ENCODE peak calls at places on chromosomes 7 and 10, in ten cellular contexts. One of them, this sample, is unnamed.

GRCh38 chr10:14244801-14245211 is 85.9 kb downstream of the FRMD4A start:
- DNase-seq in neuronal stem cell: no peak
- DNase-seq in nephron progenitor cell: no peak
- DNase-seq in stimulated activated CD8-positive, alpha-beta memory T cell treated with anti-CD3 and anti-CD28 coated beads, Interleukin-7, amount 100 ng/mL, for 4 hours: no peak
- DNase-seq in progenitor cell of endocrine pancreas: no peak
- DNase-seq in choroid plexus epithelial cell: peak
- DNase-seq in mesothelial cell of epicardium: no peak
- DNase-seq in GM13976: no peak
- DNase-seq in brain microvascular endothelial cell: peak
- DNase-seq in Daoy: peak
- DNase-seq in this sample: no peak

GRCh38 chr10:6083523-6084475 is 5.0 kb upstream of the RBM17 start:
- DNase-seq in GM13976: no peak
- DNase-seq in progenitor cell of endocrine pancreas: no peak
- DNase-seq in neuronal stem cell: no peak
- DNase-seq in stimulated activated CD8-positive, alpha-beta memory T cell treated with anti-CD3 and anti-CD28 coated beads, Interleukin-7, amount 100 ng/mL, for 4 hours: peak
- DNase-seq in mesothelial cell of epicardium: no peak
- DNase-seq in choroid plexus epithelial cell: peak
- DNase-seq in brain microvascular endothelial cell: no peak
- DNase-seq in Daoy: peak
- DNase-seq in nephron progenitor cell: no peak
- DNase-seq in this sample: no peak

GRCh38 chr7:143388491-143389101 is 7.5 kb downstream of the ZYX start:
- DNase-seq in progenitor cell of endocrine pancreas: no peak
- DNase-seq in stimulated activated CD8-positive, alpha-beta memory T cell treated with anti-CD3 and anti-CD28 coated beads, Interleukin-7, amount 100 ng/mL, for 4 hours: no peak
- DNase-seq in neuronal stem cell: no peak
- DNase-seq in choroid plexus epithelial cell: no peak
- DNase-seq in mesothelial cell of epicardium: no peak
- DNase-seq in GM13976: no peak
- DNase-seq in nephron progenitor cell: no peak
- DNase-seq in brain microvascular endothelial cell: no peak
- DNase-seq in Daoy: peak
- DNase-seq in this sample: peak

GRCh38 chr7:155190608-155191536 is 106.8 kb upstream of the INSIG1 start:
- DNase-seq in choroid plexus epithelial cell: peak
- DNase-seq in GM13976: peak
- DNase-seq in brain microvascular endothelial cell: peak
- DNase-seq in progenitor cell of endocrine pancreas: peak
- DNase-seq in nephron progenitor cell: peak
- DNase-seq in neuronal stem cell: peak
- DNase-seq in mesothelial cell of epicardium: peak
- DNase-seq in stimulated activated CD8-positive, alpha-beta memory T cell treated with anti-CD3 and anti-CD28 coated beads, Interleukin-7, amount 100 ng/mL, for 4 hours: peak
- DNase-seq in Daoy: peak
- DNase-seq in this sample: peak

GRCh38 chr7:522071-522937 is 2.7 kb upstream of the PDGFA start:
- DNase-seq in neuronal stem cell: no peak
- DNase-seq in brain microvascular endothelial cell: no peak
- DNase-seq in mesothelial cell of epicardium: no peak
- DNase-seq in nephron progenitor cell: peak
- DNase-seq in progenitor cell of endocrine pancreas: peak
- DNase-seq in choroid plexus epithelial cell: peak
- DNase-seq in Daoy: peak
- DNase-seq in stimulated activated CD8-positive, alpha-beta memory T cell treated with anti-CD3 and anti-CD28 coated beads, Interleukin-7, amount 100 ng/mL, for 4 hours: peak
- DNase-seq in GM13976: peak
- DNase-seq in this sample: peak

GRCh38 chr10:107894521-107894920 is 730.0 kb upstream of the SORCS1 start:
- DNase-seq in GM13976: no peak
- DNase-seq in choroid plexus epithelial cell: no peak
- DNase-seq in Daoy: no peak
- DNase-seq in stimulated activated CD8-positive, alpha-beta memory T cell treated with anti-CD3 and anti-CD28 coated beads, Interleukin-7, amount 100 ng/mL, for 4 hours: no peak
- DNase-seq in brain microvascular endothelial cell: no peak
- DNase-seq in neuronal stem cell: no peak
- DNase-seq in progenitor cell of endocrine pancreas: no peak
- DNase-seq in mesothelial cell of epicardium: no peak
- DNase-seq in nephron progenitor cell: no peak
- DNase-seq in this sample: no peak

GRCh38 chr10:130358981-130359650 is 222.9 kb downstream of the GLRX3 start:
- DNase-seq in stimulated activated CD8-positive, alpha-beta memory T cell treated with anti-CD3 and anti-CD28 coated beads, Interleukin-7, amount 100 ng/mL, for 4 hours: no peak
- DNase-seq in neuronal stem cell: no peak
- DNase-seq in Daoy: peak
- DNase-seq in mesothelial cell of epicardium: no peak
- DNase-seq in progenitor cell of endocrine pancreas: no peak
- DNase-seq in GM13976: no peak
- DNase-seq in nephron progenitor cell: no peak
- DNase-seq in choroid plexus epithelial cell: no peak
- DNase-seq in brain microvascular endothelial cell: no peak
- DNase-seq in this sample: no peak

GRCh38 chr10:68105820-68106219 is 3.5 kb upstream of the MYPN start:
- DNase-seq in neuronal stem cell: no peak
- DNase-seq in brain microvascular endothelial cell: peak
- DNase-seq in choroid plexus epithelial cell: peak
- DNase-seq in mesothelial cell of epicardium: no peak
- DNase-seq in stimulated activated CD8-positive, alpha-beta memory T cell treated with anti-CD3 and anti-CD28 coated beads, Interleukin-7, amount 100 ng/mL, for 4 hours: no peak
- DNase-seq in Daoy: peak
- DNase-seq in GM13976: no peak
- DNase-seq in nephron progenitor cell: no peak
- DNase-seq in progenitor cell of endocrine pancreas: no peak
- DNase-seq in this sample: no peak

GRCh38 chr7:139728203-139728602 is 49.6 kb downstream of the HIPK2 start:
- DNase-seq in neuronal stem cell: no peak
- DNase-seq in stimulated activated CD8-positive, alpha-beta memory T cell treated with anti-CD3 and anti-CD28 coated beads, Interleukin-7, amount 100 ng/mL, for 4 hours: no peak
- DNase-seq in choroid plexus epithelial cell: no peak
- DNase-seq in progenitor cell of endocrine pancreas: no peak
- DNase-seq in Daoy: no peak
- DNase-seq in nephron progenitor cell: no peak
- DNase-seq in GM13976: no peak
- DNase-seq in brain microvascular endothelial cell: no peak
- DNase-seq in mesothelial cell of epicardium: no peak
- DNase-seq in this sample: no peak

GRCh38 chr10:88989423-88989822 is 1.2 kb upstream of the FAS start:
- DNase-seq in stimulated activated CD8-positive, alpha-beta memory T cell treated with anti-CD3 and anti-CD28 coated beads, Interleukin-7, amount 100 ng/mL, for 4 hours: no peak
- DNase-seq in neuronal stem cell: no peak
- DNase-seq in brain microvascular endothelial cell: no peak
- DNase-seq in Daoy: no peak
- DNase-seq in GM13976: no peak
- DNase-seq in nephron progenitor cell: no peak
- DNase-seq in progenitor cell of endocrine pancreas: no peak
- DNase-seq in choroid plexus epithelial cell: no peak
- DNase-seq in mesothelial cell of epicardium: no peak
- DNase-seq in this sample: no peak

GRCh38 chr10:127148933-127149220 is 47.5 kb downstream of the INSYN2A start:
- DNase-seq in progenitor cell of endocrine pancreas: no peak
- DNase-seq in choroid plexus epithelial cell: peak
- DNase-seq in GM13976: no peak
- DNase-seq in neuronal stem cell: no peak
- DNase-seq in mesothelial cell of epicardium: no peak
- DNase-seq in nephron progenitor cell: no peak
- DNase-seq in brain microvascular endothelial cell: peak
- DNase-seq in Daoy: peak
- DNase-seq in stimulated activated CD8-positive, alpha-beta memory T cell treated with anti-CD3 and anti-CD28 coated beads, Interleukin-7, amount 100 ng/mL, for 4 hours: no peak
- DNase-seq in this sample: no peak

GRCh38 chr10:3683560-3683959 is 101.4 kb downstream of the KLF6 start:
- DNase-seq in nephron progenitor cell: no peak
- DNase-seq in Daoy: no peak
- DNase-seq in mesothelial cell of epicardium: no peak
- DNase-seq in stimulated activated CD8-positive, alpha-beta memory T cell treated with anti-CD3 and anti-CD28 coated beads, Interleukin-7, amount 100 ng/mL, for 4 hours: no peak
- DNase-seq in choroid plexus epithelial cell: no peak
- DNase-seq in progenitor cell of endocrine pancreas: no peak
- DNase-seq in GM13976: no peak
- DNase-seq in brain microvascular endothelial cell: no peak
- DNase-seq in neuronal stem cell: no peak
- DNase-seq in this sample: no peak

GRCh38 chr10:99685232-99686041 is 26.1 kb downstream of the ENTPD7 start:
- DNase-seq in nephron progenitor cell: no peak
- DNase-seq in GM13976: peak
- DNase-seq in Daoy: no peak
- DNase-seq in choroid plexus epithelial cell: no peak
- DNase-seq in stimulated activated CD8-positive, alpha-beta memory T cell treated with anti-CD3 and anti-CD28 coated beads, Interleukin-7, amount 100 ng/mL, for 4 hours: no peak
- DNase-seq in progenitor cell of endocrine pancreas: no peak
- DNase-seq in brain microvascular endothelial cell: no peak
- DNase-seq in neuronal stem cell: no peak
- DNase-seq in mesothelial cell of epicardium: no peak
- DNase-seq in this sample: peak

GRCh38 chr10:116880716-116881440 is 31.6 kb downstream of the ENO4 start:
- DNase-seq in mesothelial cell of epicardium: no peak
- DNase-seq in progenitor cell of endocrine pancreas: no peak
- DNase-seq in choroid plexus epithelial cell: no peak
- DNase-seq in neuronal stem cell: no peak
- DNase-seq in brain microvascular endothelial cell: peak
- DNase-seq in GM13976: no peak
- DNase-seq in stimulated activated CD8-positive, alpha-beta memory T cell treated with anti-CD3 and anti-CD28 coated beads, Interleukin-7, amount 100 ng/mL, for 4 hours: no peak
- DNase-seq in nephron progenitor cell: no peak
- DNase-seq in Daoy: peak
- DNase-seq in this sample: no peak

GRCh38 chr10:114309111-114309651 is 70.1 kb downstream of the VWA2 start:
- DNase-seq in mesothelial cell of epicardium: no peak
- DNase-seq in stimulated activated CD8-positive, alpha-beta memory T cell treated with anti-CD3 and anti-CD28 coated beads, Interleukin-7, amount 100 ng/mL, for 4 hours: no peak
- DNase-seq in progenitor cell of endocrine pancreas: no peak
- DNase-seq in Daoy: no peak
- DNase-seq in nephron progenitor cell: no peak
- DNase-seq in choroid plexus epithelial cell: peak
- DNase-seq in brain microvascular endothelial cell: peak
- DNase-seq in GM13976: no peak
- DNase-seq in neuronal stem cell: no peak
- DNase-seq in this sample: no peak

GRCh38 chr10:34474555-34474954 is 340.5 kb downstream of the PARD3 start:
- DNase-seq in stimulated activated CD8-positive, alpha-beta memory T cell treated with anti-CD3 and anti-CD28 coated beads, Interleukin-7, amount 100 ng/mL, for 4 hours: no peak
- DNase-seq in mesothelial cell of epicardium: no peak
- DNase-seq in Daoy: no peak
- DNase-seq in nephron progenitor cell: no peak
- DNase-seq in progenitor cell of endocrine pancreas: no peak
- DNase-seq in neuronal stem cell: no peak
- DNase-seq in choroid plexus epithelial cell: no peak
- DNase-seq in brain microvascular endothelial cell: no peak
- DNase-seq in GM13976: no peak
- DNase-seq in this sample: no peak

GRCh38 chr7:55194522-55194921 is 170.6 kb upstream of the LANCL2 start:
- DNase-seq in Daoy: no peak
- DNase-seq in brain microvascular endothelial cell: no peak
- DNase-seq in choroid plexus epithelial cell: no peak
- DNase-seq in neuronal stem cell: no peak
- DNase-seq in stimulated activated CD8-positive, alpha-beta memory T cell treated with anti-CD3 and anti-CD28 coated beads, Interleukin-7, amount 100 ng/mL, for 4 hours: no peak
- DNase-seq in GM13976: no peak
- DNase-seq in mesothelial cell of epicardium: no peak
- DNase-seq in nephron progenitor cell: no peak
- DNase-seq in progenitor cell of endocrine pancreas: no peak
- DNase-seq in this sample: no peak

GRCh38 chr10:122234416-122234815 is 36.7 kb upstream of the BTBD16 start:
- DNase-seq in mesothelial cell of epicardium: no peak
- DNase-seq in brain microvascular endothelial cell: no peak
- DNase-seq in Daoy: no peak
- DNase-seq in nephron progenitor cell: no peak
- DNase-seq in stimulated activated CD8-positive, alpha-beta memory T cell treated with anti-CD3 and anti-CD28 coated beads, Interleukin-7, amount 100 ng/mL, for 4 hours: no peak
- DNase-seq in progenitor cell of endocrine pancreas: no peak
- DNase-seq in choroid plexus epithelial cell: peak
- DNase-seq in neuronal stem cell: no peak
- DNase-seq in GM13976: no peak
- DNase-seq in this sample: no peak

GRCh38 chr7:150377116-150377979 is 1.8 kb upstream of the ZNF775 start:
- DNase-seq in progenitor cell of endocrine pancreas: no peak
- DNase-seq in GM13976: no peak
- DNase-seq in choroid plexus epithelial cell: no peak
- DNase-seq in Daoy: no peak
- DNase-seq in nephron progenitor cell: no peak
- DNase-seq in brain microvascular endothelial cell: no peak
- DNase-seq in stimulated activated CD8-positive, alpha-beta memory T cell treated with anti-CD3 and anti-CD28 coated beads, Interleukin-7, amount 100 ng/mL, for 4 hours: no peak
- DNase-seq in neuronal stem cell: no peak
- DNase-seq in mesothelial cell of epicardium: no peak
- DNase-seq in this sample: no peak

GRCh38 chr7:1847260-1848001 is 177.4 kb downstream of the ELFN1 start:
- DNase-seq in nephron progenitor cell: peak
- DNase-seq in GM13976: no peak
- DNase-seq in neuronal stem cell: no peak
- DNase-seq in brain microvascular endothelial cell: no peak
- DNase-seq in choroid plexus epithelial cell: no peak
- DNase-seq in Daoy: no peak
- DNase-seq in progenitor cell of endocrine pancreas: no peak
- DNase-seq in mesothelial cell of epicardium: peak
- DNase-seq in stimulated activated CD8-positive, alpha-beta memory T cell treated with anti-CD3 and anti-CD28 coated beads, Interleukin-7, amount 100 ng/mL, for 4 hours: no peak
- DNase-seq in this sample: no peak

GRCh38 chr7:132592238-132592946 is 16.1 kb upstream of the PLXNA4 start:
- DNase-seq in progenitor cell of endocrine pancreas: no peak
- DNase-seq in GM13976: no peak
- DNase-seq in neuronal stem cell: no peak
- DNase-seq in mesothelial cell of epicardium: no peak
- DNase-seq in nephron progenitor cell: no peak
- DNase-seq in choroid plexus epithelial cell: no peak
- DNase-seq in brain microvascular endothelial cell: no peak
- DNase-seq in Daoy: no peak
- DNase-seq in stimulated activated CD8-positive, alpha-beta memory T cell treated with anti-CD3 and anti-CD28 coated beads, Interleukin-7, amount 100 ng/mL, for 4 hours: no peak
- DNase-seq in this sample: no peak

This sample was measured in upper lobe of left lung.